ENCODE peak calls at places on chromosomes 13 and 19, in seven cellular contexts. N, Y, M, R, O, B and Z are unnamed samples.

GRCh38 chr13:102769679-102770078 is 3.9 kb downstream of the TEX30 start:
- DNase-seq in O (no peak), M (no peak), B (no peak), Y (no peak), R (no peak), N (peak; percentile 14), Z (no peak)

GRCh38 chr13:36101157-36101556 is 30.0 kb downstream of the DCLK1 start:
- DNase-seq in N (no peak), Y (no peak), M (no peak), O (no peak), R (no peak), B (no peak), Z (no peak)

GRCh38 chr19:11699931-11700794 is 38.6 kb downstream of the ZNF823 start:
- DNase-seq in M (no peak), O (no peak), R (peak; percentile 51), Y (no peak), N (peak; percentile 42), B (peak; percentile 44), Z (no peak)

GRCh38 chr13:20814224-20814910 is 40.6 kb upstream of the EEF1AKMT1 start:
- DNase-seq in N (peak; percentile 96), Y (no peak), B (peak; percentile 40), O (no peak), R (peak; percentile 96), M (no peak), Z (no peak)

GRCh38 chr13:30045916-30046704 is 195.7 kb upstream of the UBL3 start:
- DNase-seq in M (no peak), O (peak; percentile 51), B (no peak), Y (no peak), N (peak; percentile 88), R (peak; percentile 72), Z (peak; percentile 7)

GRCh38 chr13:93146584-93147292 is 79.9 kb upstream of the GPC6 start:
- DNase-seq in M (no peak), R (peak; percentile 56), N (peak; percentile 90), B (no peak), Y (no peak), O (no peak), Z (no peak)

GRCh38 chr13:111586291-111586690 is 265.8 kb downstream of the TEX29 start:
- DNase-seq in N (no peak), M (no peak), Y (peak; percentile 8), O (no peak), B (no peak), R (no peak), Z (no peak)

GRCh38 chr13:98676239-98676638 is 76.2 kb downstream of the SLC15A1 start:
- DNase-seq in R (no peak), O (no peak), N (no peak), M (no peak), Y (no peak), B (no peak), Z (no peak)

GRCh38 chr19:2330632-2331284 is 2.3 kb downstream of the SPPL2B start:
- DNase-seq in O (no peak), B (no peak), M (no peak), Y (no peak), R (no peak), N (no peak), Z (peak; percentile 54)

GRCh38 chr19:13118424-13119193 is 545 bp downstream of the NACC1 start:
- DNase-seq in O (no peak), M (peak; percentile 71), B (peak; percentile 94), N (peak; percentile 31), Y (peak; percentile 96), R (peak; percentile 37), Z (peak; percentile 78)

GRCh38 chr19:840519-841206 is at the start of gene PRTN3:
- DNase-seq in Y (no peak), N (no peak), B (no peak), M (no peak), R (no peak), O (no peak), Z (no peak)

GRCh38 chr19:4059493-4059880 is 7.2 kb downstream of the ZBTB7A start:
- DNase-seq in O (no peak), R (no peak), M (no peak), B (no peak), N (no peak), Y (no peak), Z (no peak)

GRCh38 chr13:20353973-20354372 is 121.9 kb upstream of the GJB6 start:
- DNase-seq in B (no peak), M (no peak), N (peak; percentile 67), Y (no peak), O (peak; percentile 28), R (peak; percentile 58), Z (no peak)

GRCh38 chr19:27974082-27974513 is 1238.9 kb downstream of the UQCRFS1 start:
- DNase-seq in N (no peak), M (peak; percentile 32), R (no peak), B (peak; percentile 80), O (no peak), Y (peak; percentile 44), Z (peak; percentile 52)

GRCh38 chr13:77874406-77874805 is 44.2 kb downstream of the EDNRB start:
- DNase-seq in Y (no peak), N (peak; percentile 80), R (no peak), B (no peak), O (no peak), M (no peak), Z (no peak)

GRCh38 chr13:78194904-78195639 is 276.4 kb upstream of the EDNRB start:
- DNase-seq in Y (no peak), B (peak; percentile 71), M (peak; percentile 26), O (peak; percentile 7), N (peak; percentile 69), R (no peak), Z (no peak)

GRCh38 chr13:92626274-92626673 is 600.3 kb upstream of the GPC6 start:
- DNase-seq in M (no peak), N (no peak), B (no peak), Y (no peak), O (no peak), R (no peak), Z (no peak)

GRCh38 chr13:109355875-109356428 is 430.4 kb downstream of the IRS2 start:
- DNase-seq in R (no peak), N (no peak), B (no peak), Y (no peak), M (no peak), O (no peak), Z (no peak)

GRCh38 chr13:32938907-32939306 is 77.3 kb upstream of the KL start:
- DNase-seq in M (no peak), N (peak; percentile 61), Y (no peak), O (peak; percentile 11), R (peak; percentile 55), B (peak; percentile 9), Z (no peak)

GRCh38 chr19:41324921-41325639 is 15.1 kb downstream of the CCDC97 start:
- DNase-seq in R (peak; percentile 94), N (peak; percentile 90), Y (peak; percentile 94), M (no peak), B (peak; percentile 99), O (no peak), Z (peak; percentile 83)

GRCh38 chr13:114161028-114161556 is 18.0 kb upstream of the CFAP97D2 start:
- DNase-seq in N (no peak), R (no peak), Y (no peak), M (no peak), B (no peak), O (no peak), Z (no peak)
- H2BK120ac ChIP-seq in N (no peak overlapping the region), R (no peak overlapping the region), Y (no peak overlapping the region), M (no peak overlapping the region), B (no peak overlapping the region), O (no peak overlapping the region), Z (no peak overlapping the region)

DNA sequence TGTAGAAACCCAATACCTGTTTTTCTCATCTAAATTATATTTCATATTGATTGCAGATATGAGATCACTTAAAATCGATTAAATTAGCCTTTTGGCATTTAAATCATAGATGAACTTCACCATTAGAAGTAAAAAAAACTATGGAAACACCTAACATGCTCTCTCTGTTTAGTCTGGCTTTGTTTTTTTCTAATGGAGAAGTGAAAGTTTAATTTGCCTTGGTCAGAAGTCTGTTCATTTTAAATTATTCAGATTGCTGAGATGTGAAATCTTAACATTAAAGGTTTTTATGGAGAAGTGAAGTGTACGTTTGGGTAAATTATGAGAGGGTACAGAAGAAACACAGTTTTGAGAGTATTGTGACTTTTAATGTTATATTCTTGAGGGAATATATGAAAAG is 6.7 kb downstream of the SUGT1 start:
- DNase-seq in M (no peak), B (no peak), N (no peak), R (no peak), Y (no peak), O (no peak), Z (no peak)
- H2BK120ac ChIP-seq in M (no peak overlapping the region), B (no peak overlapping the region), N (no peak overlapping the region), R (no peak overlapping the region), Y (no peak overlapping the region), O (no peak overlapping the region), Z (no peak overlapping the region)

GRCh38 chr13:48994731-48995130 is 19.0 kb downstream of the FNDC3A start:
- DNase-seq in M (no peak), R (peak; percentile 51), N (peak; percentile 68), Y (no peak), B (no peak), O (no peak), Z (no peak)

GRCh38 chr13:48990900-48991299 is 15.2 kb downstream of the FNDC3A start:
- DNase-seq in Y (no peak), N (no peak), R (no peak), B (no peak), O (no peak), M (no peak), Z (no peak)

GRCh38 chr13:48998893-48999292 is 23.2 kb downstream of the FNDC3A start:
- DNase-seq in B (no peak), N (no peak), O (peak; percentile 38), M (no peak), R (no peak), Y (no peak), Z (no peak)

GRCh38 chr13:48993150-48993549 is 17.4 kb downstream of the FNDC3A start:
- DNase-seq in M (no peak), O (no peak), Y (no peak), N (no peak), R (no peak), B (peak; percentile 30), Z (no peak)
- H2BK120ac ChIP-seq in M (no peak overlapping the region), O (no peak overlapping the region), Y (no peak overlapping the region), N (no peak overlapping the region), R (no peak overlapping the region), B (no peak overlapping the region), Z (no peak overlapping the region)

GRCh38 chr13:79503473-79504017 is 22.6 kb downstream of the NDFIP2 start:
- DNase-seq in N (no peak), M (no peak), O (no peak), R (no peak), Y (no peak), B (no peak), Z (no peak)

GRCh38 chr13:79503069-79503468 is 22.1 kb downstream of the NDFIP2 start:
- DNase-seq in Y (no peak), R (no peak), N (no peak), M (no peak), B (peak; percentile 27), O (no peak), Z (no peak)

GRCh38 chr13:79501538-79502232 is 20.7 kb downstream of the NDFIP2 start:
- DNase-seq in O (no peak), M (no peak), N (peak; percentile 40), Y (no peak), B (no peak), R (peak; percentile 38), Z (no peak)

GRCh38 chr13:79497852-79498251 is 16.9 kb downstream of the NDFIP2 start:
- DNase-seq in N (no peak), O (no peak), B (no peak), R (no peak), Y (no peak), M (no peak), Z (no peak)

GRCh38 chr13:79500829-79501228 is 19.9 kb downstream of the NDFIP2 start:
- DNase-seq in Y (no peak), M (no peak), O (no peak), N (no peak), R (no peak), B (no peak), Z (no peak)
- H2BK120ac ChIP-seq in Y (no peak overlapping the region), M (no peak overlapping the region), O (no peak overlapping the region), N (no peak overlapping the region), R (no peak overlapping the region), B (no peak overlapping the region), Z (no peak overlapping the region)

GRCh38 chr13:28474491-28475134 is 20.3 kb downstream of the FLT1 start:
- DNase-seq in M (no peak), N (no peak), Y (no peak), B (no peak), O (no peak), R (peak; percentile 43), Z (no peak)
- H2BK120ac ChIP-seq in M (no peak overlapping the region), N (no peak overlapping the region), Y (no peak overlapping the region), B (no peak overlapping the region), O (no peak overlapping the region), R (no peak overlapping the region), Z (no peak overlapping the region)